ENCODE peak calls at places on chromosomes 5 and 9, in nine cellular contexts. J is activated CD4-positive, CD25-positive, alpha-beta regulatory T cell treated with anti-CD3 and anti-CD28 coated beads, Interleukin-2, amount 50 U/mL, for 72 hours; F is breast epithelium; C is HEK293T; A is AG09319; Q is germinal center; V is activated CD4-positive, alpha-beta T cell treated with anti-CD3 and anti-CD28 coated beads, Interleukin-2, amount 10 ng/mL, durations not matched to agents 7 days and 5 days; U is amniotic stem cell; R is iris pigment epithelial cell. G is an unnamed sample.

GRCh38 chr9:31445357-31445756 is 939.1 kb upstream of the ACO1 start:
- DNase-seq in U (no peak), C (no peak), F (no peak), R (no peak), V (no peak), A (no peak), J (no peak), Q (no peak), G (no peak)

GRCh38 chr9:88464851-88465250 is 70.1 kb upstream of the NXNL2 start:
- DNase-seq in C (no peak), U (no peak), A (no peak), V (no peak), R (peak; percentile 42), F (no peak), Q (no peak), J (no peak), G (no peak)

GRCh38 chr9:91572044-91572443 is 148.4 kb upstream of the NFIL3 start:
- DNase-seq in F (no peak), C (no peak), Q (no peak), R (no peak), J (no peak), V (no peak), A (no peak), U (no peak), G (no peak)

GRCh38 chr5:142396436-142396835 is 71.6 kb upstream of the SPRY4 start:
- DNase-seq in A (no peak), F (no peak), J (no peak), R (no peak), V (no peak), Q (no peak), C (no peak), U (no peak), G (no peak)

GRCh38 chr5:131268758-131269370 is 5.0 kb downstream of the CDC42SE2 start:
- DNase-seq in U (no peak), J (no peak), V (no peak), F (no peak), R (peak; percentile 49), C (no peak), A (no peak), Q (no peak), G (no peak)

GRCh38 chr5:128271859-128272446 is 188.4 kb downstream of the SLC12A2 start:
- DNase-seq in Q (no peak), A (peak; percentile 56), U (peak; percentile 52), J (no peak), C (no peak), F (no peak), R (peak; percentile 90), V (no peak), G (no peak)

GRCh38 chr5:129996896-129997295 is 92.6 kb downstream of the CHSY3 start:
- DNase-seq in Q (no peak), C (no peak), J (no peak), U (peak; percentile 44), A (peak; percentile 20), F (no peak), V (no peak), R (peak; percentile 69), G (no peak)

GRCh38 chr5:92126182-92126581 is 743.1 kb upstream of the ARRDC3 start:
- DNase-seq in V (no peak), J (no peak), F (no peak), C (no peak), A (no peak), U (no peak), R (no peak), Q (no peak), G (no peak)

GRCh38 chr5:34553544-34553943 is 102.6 kb upstream of the RAI14 start:
- DNase-seq in V (no peak), F (no peak), Q (no peak), U (no peak), R (no peak), J (no peak), A (no peak), C (no peak), G (no peak)

GRCh38 chr9:137316012-137316981 is 14.2 kb upstream of the NRARP start:
- DNase-seq in A (no peak), F (no peak), J (peak; percentile 33), C (no peak), U (no peak), R (no peak), Q (peak; percentile 57), V (peak; percentile 5), G (peak; percentile 16)

GRCh38 chr5:152264656-152265055 is 140.4 kb downstream of the NMUR2 start:
- DNase-seq in C (no peak), U (no peak), V (no peak), F (no peak), A (no peak), Q (no peak), J (no peak), R (no peak), G (no peak)

GRCh38 chr5:172303996-172304335 is 20.4 kb upstream of the UBTD2 start:
- DNase-seq in Q (no peak), J (no peak), U (no peak), V (no peak), C (no peak), F (no peak), R (peak; percentile 13), A (no peak), G (no peak)

GRCh38 chr5:102450313-102450990 is 48.3 kb downstream of the SLCO6A1 start:
- DNase-seq in A (no peak), R (peak; percentile 4), V (no peak), Q (no peak), F (no peak), J (no peak), C (no peak), U (no peak), G (no peak)

GRCh38 chr9:69066955-69067354 is 31.4 kb downstream of the FXN start:
- DNase-seq in U (no peak), R (no peak), J (no peak), C (no peak), F (no peak), V (no peak), Q (no peak), A (no peak), G (no peak)

GRCh38 chr5:174159327-174160247 is 114.1 kb downstream of the NSG2 start:
- DNase-seq in R (peak; percentile 16), F (no peak), Q (no peak), U (no peak), C (no peak), A (no peak), V (no peak), J (no peak), G (peak; percentile 63)

GRCh38 chr5:89849819-89850515 is 559.6 kb downstream of the CETN3 start:
- DNase-seq in V (no peak), J (no peak), F (no peak), Q (no peak), A (no peak), C (no peak), R (peak; percentile 3), U (no peak), G (no peak)

GRCh38 chr9:116806075-116806474 is 119.0 kb downstream of the TRIM32 start:
- DNase-seq in U (peak; percentile 3), Q (no peak), C (no peak), V (no peak), F (no peak), R (peak; percentile 28), J (no peak), A (no peak), G (no peak)

GRCh38 chr5:160506006-160507004 is 84.7 kb downstream of the PTTG1 start:
- DNase-seq in R (peak; percentile 59), Q (peak; percentile 39), A (peak; percentile 25), V (peak; percentile 91), U (no peak), F (peak; percentile 19), C (no peak), J (peak; percentile 62), G (no peak)

GRCh38 chr5:159855476-159856157 is 60.7 kb upstream of the ADRA1B start:
- DNase-seq in A (no peak), R (peak; percentile 8), C (no peak), Q (no peak), F (no peak), J (no peak), V (no peak), U (no peak), G (no peak)

GRCh38 chr5:61346511-61346910 is 14.5 kb downstream of the ZSWIM6 start:
- DNase-seq in U (no peak), A (no peak), Q (no peak), J (no peak), C (no peak), F (no peak), R (no peak), V (no peak), G (no peak)

GRCh38 chr5:150323092-150323491 is 20.4 kb upstream of the ARSI start:
- DNase-seq in R (peak; percentile 77), Q (no peak), V (no peak), C (no peak), A (no peak), U (no peak), J (no peak), F (no peak), G (no peak)

GRCh38 chr9:745761-746414 is 95.6 kb upstream of the DMRT1 start:
- DNase-seq in U (no peak), Q (no peak), F (no peak), A (no peak), J (no peak), C (no peak), R (no peak), V (no peak), G (no peak)